ENCODE peak calls at places on chromosomes 12 and 14, in eight cellular contexts. D, E, C, A, M, N, P and B are unnamed samples.

GRCh38 chr12:121792607-121793500 is 634 bp downstream of the RHOF start:
- DNase-seq in D (no peak), E (no peak), C (no peak), A (no peak), M (no peak), N (no peak), P (no peak), B (no peak)

GRCh38 chr12:53063708-53064612 is 14.1 kb downstream of the TNS2 start:
- DNase-seq in D (peak; percentile 74), E (no peak), C (peak; percentile 67), A (no peak), M (no peak), N (no peak), P (no peak), B (no peak)

GRCh38 chr12:4228122-4228580 is 45.4 kb upstream of the CCND2 start:
- DNase-seq in D (no peak), E (no peak), C (no peak), A (no peak), M (no peak), N (no peak), P (no peak), B (no peak)

GRCh38 chr14:62696261-62696968 is 348.8 kb downstream of the KCNH5 start:
- DNase-seq in D (no peak), E (no peak), C (no peak), A (no peak), M (no peak), N (no peak), P (no peak), B (no peak)

GRCh38 chr12:49662998-49663843 is 39.9 kb downstream of the PRPF40B start:
- DNase-seq in D (peak; percentile 86), E (peak; percentile 80), C (no peak), A (no peak), M (peak; percentile 75), N (peak; percentile 70), P (peak; percentile 65), B (no peak)

GRCh38 chr12:126404293-126404851 is 1339.1 kb downstream of the AACS start:
- DNase-seq in D (no peak), E (peak; percentile 69), C (no peak), A (no peak), M (no peak), N (no peak), P (no peak), B (no peak)

GRCh38 chr12:13208533-13209278 is 12.2 kb downstream of the EMP1 start:
- DNase-seq in D (peak; percentile 53), E (no peak), C (peak; percentile 21), A (no peak), M (peak; percentile 46), N (peak; percentile 50), P (no peak), B (no peak)

GRCh38 chr12:95802482-95803264 is 12.1 kb upstream of the NTN4 start:
- DNase-seq in D (peak; percentile 93), E (peak; percentile 91), C (no peak), A (no peak), M (peak; percentile 99), N (peak; percentile 86), P (no peak), B (no peak)

GRCh38 chr12:57611116-57611809 is at the start of gene ARHGEF25:
- DNase-seq in D (peak; percentile 53), E (peak; percentile 58), C (peak; percentile 89), A (peak; percentile 47), M (no peak), N (no peak), P (no peak), B (peak; percentile 70)

GRCh38 chr14:92463141-92463540 is 50.4 kb upstream of the RIN3 start:
- DNase-seq in D (no peak), E (no peak), C (no peak), A (no peak), M (no peak), N (no peak), P (no peak), B (no peak)

GRCh38 chr12:90043264-90043663 is 334.6 kb upstream of the ATP2B1 start:
- DNase-seq in D (peak; percentile 72), E (peak; percentile 79), C (no peak), A (no peak), M (peak; percentile 77), N (peak; percentile 47), P (no peak), B (no peak)

GRCh38 chr12:90048918-90049317 is 340.3 kb upstream of the ATP2B1 start:
- DNase-seq in D (no peak), E (no peak), C (no peak), A (no peak), M (peak; percentile 43), N (no peak), P (no peak), B (no peak)

GRCh38 chr12:90044069-90044468 is 335.4 kb upstream of the ATP2B1 start:
- DNase-seq in D (no peak), E (no peak), C (no peak), A (no peak), M (no peak), N (no peak), P (no peak), B (no peak)

DNA sequence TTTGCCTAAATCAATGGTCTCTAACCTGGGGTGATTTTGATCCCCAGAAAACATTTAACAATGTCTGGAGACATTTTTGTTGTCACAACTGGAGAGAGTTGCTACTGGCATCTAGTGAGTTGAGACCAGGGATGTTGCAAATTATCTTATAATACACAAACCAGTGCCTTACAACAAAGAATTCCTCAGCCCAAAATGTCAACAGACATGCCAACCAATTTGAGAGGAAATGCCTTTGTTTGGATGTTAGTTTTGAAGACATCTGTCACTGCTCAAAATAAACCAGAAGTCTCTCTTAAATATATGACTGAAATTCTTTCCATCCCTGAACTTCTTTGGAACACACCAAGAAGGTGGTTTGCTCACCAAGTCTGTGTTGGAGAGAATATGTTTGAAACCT is 336.9 kb upstream of the ATP2B1 start:
- DNase-seq in D (no peak), E (no peak), C (no peak), A (no peak), M (no peak), N (no peak), P (no peak), B (no peak)
- TF ChIP-seq CTCF in D (no peak), E (no peak), C (no peak), A (no peak), M (no peak), N (no peak), P (no peak), B (no peak)

GRCh38 chr14:77200406-77200985 is 18.9 kb downstream of the TMEM63C start:
- DNase-seq in D (no peak), E (no peak), C (no peak), A (no peak), M (no peak), N (no peak), P (no peak), B (no peak)
- TF ChIP-seq CTCF in D (no peak), E (no peak), C (no peak), A (no peak), M (no peak), N (no peak), P (no peak), B (no peak)

DNA sequence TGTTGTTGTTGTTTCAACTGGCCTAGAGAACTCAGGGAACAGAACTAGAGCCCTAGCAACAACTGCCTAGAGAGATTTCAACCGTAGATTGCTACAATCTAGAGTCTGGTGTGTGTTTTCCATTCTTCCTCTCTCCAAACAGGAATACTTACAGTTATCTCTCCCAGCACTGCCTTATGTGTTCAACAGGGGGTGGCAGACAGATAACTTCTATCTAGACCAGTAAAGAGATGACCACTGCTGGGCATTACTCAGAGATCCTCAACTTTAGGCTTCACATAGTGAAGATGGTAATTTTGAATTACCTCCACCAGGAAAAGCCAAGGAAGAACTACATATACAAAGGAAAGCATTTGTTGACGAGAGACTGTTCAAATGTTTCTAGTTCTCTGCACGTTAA is 4.8 kb downstream of the TXNDC16 start:
- DNase-seq in D (no peak), E (no peak), C (no peak), A (no peak), M (no peak), N (no peak), P (no peak), B (no peak)
- TF ChIP-seq CTCF in D (no peak), E (no peak), C (no peak), A (no peak), M (no peak), N (no peak), P (no peak), B (no peak)

GRCh38 chr14:61609143-61609851 is 86.0 kb upstream of the HIF1A start:
- DNase-seq in D (peak; percentile 66), E (peak; percentile 82), C (no peak), A (no peak), M (no peak), N (peak; percentile 75), P (no peak), B (peak; percentile 15)

GRCh38 chr14:61610900-61611299 is 84.4 kb upstream of the HIF1A start:
- DNase-seq in D (no peak), E (no peak), C (no peak), A (no peak), M (no peak), N (no peak), P (no peak), B (no peak)

GRCh38 chr14:61609885-61610284 is 85.4 kb upstream of the HIF1A start:
- DNase-seq in D (peak; percentile 86), E (peak; percentile 54), C (no peak), A (no peak), M (no peak), N (no peak), P (no peak), B (no peak)

GRCh38 chr14:61608245-61609142 is 86.8 kb upstream of the HIF1A start:
- DNase-seq in D (peak; percentile 52), E (peak; percentile 86), C (no peak), A (no peak), M (no peak), N (peak; percentile 25), P (no peak), B (no peak)

GRCh38 chr14:61607570-61608244 is 87.6 kb upstream of the HIF1A start:
- DNase-seq in D (no peak), E (no peak), C (no peak), A (no peak), M (no peak), N (no peak), P (no peak), B (peak; percentile 9)
- TF ChIP-seq CTCF in D (no peak), E (no peak), C (peak; percentile 14), A (no peak), M (no peak), N (no peak), P (no peak), B (no peak)